ENCODE peak calls at places on chromosomes 7 and 10, in five cellular contexts. M is H9, B is WTC11, T is Calu3, Y is AG10803. A is an unnamed sample.

GRCh38 chr10:71964669-71965515 is 697 bp downstream of the CHST3 start:
- DNase-seq in T (peak), Y (peak), M (peak), B (peak), A (no peak)

GRCh38 chr10:46514431-46514861 is 42.0 kb downstream of the GPRIN2 start:
- DNase-seq in T (no peak), M (peak), B (peak), Y (no peak), A (no peak)

GRCh38 chr10:3948843-3949242 is 163.8 kb upstream of the KLF6 start:
- DNase-seq in Y (no peak), M (no peak), T (no peak), B (no peak), A (no peak)

GRCh38 chr7:55396386-55396785 is 31.2 kb downstream of the LANCL2 start:
- DNase-seq in B (no peak), M (no peak), T (no peak), Y (no peak), A (no peak)

GRCh38 chr10:99438890-99439289 is 8.5 kb upstream of the GOT1 start:
- DNase-seq in T (no peak), Y (no peak), M (no peak), B (no peak), A (no peak)

GRCh38 chr7:130152270-130153141 is 52.7 kb downstream of the TMEM209 start:
- DNase-seq in T (no peak), B (no peak), M (no peak), Y (peak), A (no peak)

GRCh38 chr10:94225589-94225988 is 137.2 kb downstream of the NOC3L start:
- DNase-seq in T (no peak), B (peak), M (no peak), Y (peak), A (no peak)

GRCh38 chr10:58023341-58024073 is 244.2 kb downstream of the IPMK start:
- DNase-seq in Y (peak), T (peak), M (no peak), B (no peak), A (no peak)

DNA sequence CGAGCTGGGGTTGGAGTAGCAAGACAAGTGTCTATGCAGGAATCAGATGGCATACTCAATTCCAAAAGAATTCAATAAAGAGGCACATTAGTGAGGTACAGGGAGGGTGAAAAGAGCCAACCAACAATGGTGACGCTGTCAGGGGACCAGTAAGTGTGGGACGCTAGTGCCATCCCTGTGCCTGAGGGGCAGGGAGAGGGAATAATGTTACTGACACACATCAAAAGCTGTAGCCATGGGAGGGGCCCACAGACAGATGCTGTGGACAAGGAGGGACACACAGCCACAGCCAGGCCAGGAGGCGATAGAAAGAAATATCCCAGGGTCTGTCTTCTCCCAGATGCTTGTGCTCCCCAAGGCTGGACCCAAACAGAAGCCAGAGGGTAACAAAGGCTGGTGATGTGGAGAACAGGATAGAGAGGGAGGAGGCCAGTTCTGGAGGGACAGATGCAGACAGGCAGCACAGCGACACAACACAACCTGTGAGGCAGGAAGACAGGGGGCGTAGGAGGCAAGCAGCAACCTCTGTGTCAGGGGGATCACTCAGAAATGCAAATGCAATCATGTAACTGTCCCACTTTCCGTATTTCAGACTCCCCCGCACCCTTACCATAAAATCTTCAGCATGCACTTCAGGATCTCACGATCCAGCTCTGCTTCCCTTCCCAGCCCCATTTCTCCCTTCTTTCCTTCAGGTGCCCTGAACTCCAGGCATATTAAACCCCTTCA is 240.5 kb upstream of the FZD8 start:
- DNase-seq in Y (no peak), B (peak), M (peak), T (no peak), A (no peak)
- TF ChIP-seq CTCF in Y (no peak), B (no peak), M (peak), T (no peak), A (no peak)

DNA sequence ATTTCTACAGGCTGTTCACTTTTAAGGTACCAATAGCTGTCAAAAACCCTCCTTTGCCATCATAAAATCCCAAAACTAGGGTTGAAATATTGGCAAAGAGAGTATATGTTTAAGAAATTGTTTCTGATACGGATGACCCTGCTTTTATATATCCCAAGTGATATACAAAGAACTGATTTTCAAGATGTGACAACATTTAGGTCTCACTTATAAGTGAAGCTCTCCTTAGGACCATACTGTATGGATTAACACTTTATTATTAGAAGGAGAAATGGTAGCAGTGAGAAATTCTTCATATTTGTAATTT is 11.0 kb upstream of the CRPPA start:
- DNase-seq in M (no peak), Y (no peak), T (no peak), B (no peak), A (no peak)
- TF ChIP-seq CTCF in M (no peak), Y (no peak), T (no peak), B (no peak), A (no peak)

GRCh38 chr10:113993489-113993932 is 50.2 kb upstream of the ADRB1 start:
- DNase-seq in M (no peak), Y (peak), T (no peak), B (no peak), A (no peak)
- TF ChIP-seq CTCF in M (no peak), Y (peak), T (no peak), B (no peak), A (no peak)

GRCh38 chr10:109889867-109890266 is 33.4 kb downstream of the XPNPEP1 start:
- DNase-seq in T (no peak), B (no peak), Y (peak), M (peak), A (no peak)
- TF ChIP-seq CTCF in T (no peak), B (no peak), Y (no peak), M (no peak), A (no peak)

GRCh38 chr10:97612386-97612785 is 20.9 kb downstream of the MORN4 start:
- DNase-seq in Y (peak), B (no peak), M (peak), T (peak), A (no peak)
- TF ChIP-seq CTCF in Y (peak), B (no peak), M (peak), T (no peak), A (peak)

DNA sequence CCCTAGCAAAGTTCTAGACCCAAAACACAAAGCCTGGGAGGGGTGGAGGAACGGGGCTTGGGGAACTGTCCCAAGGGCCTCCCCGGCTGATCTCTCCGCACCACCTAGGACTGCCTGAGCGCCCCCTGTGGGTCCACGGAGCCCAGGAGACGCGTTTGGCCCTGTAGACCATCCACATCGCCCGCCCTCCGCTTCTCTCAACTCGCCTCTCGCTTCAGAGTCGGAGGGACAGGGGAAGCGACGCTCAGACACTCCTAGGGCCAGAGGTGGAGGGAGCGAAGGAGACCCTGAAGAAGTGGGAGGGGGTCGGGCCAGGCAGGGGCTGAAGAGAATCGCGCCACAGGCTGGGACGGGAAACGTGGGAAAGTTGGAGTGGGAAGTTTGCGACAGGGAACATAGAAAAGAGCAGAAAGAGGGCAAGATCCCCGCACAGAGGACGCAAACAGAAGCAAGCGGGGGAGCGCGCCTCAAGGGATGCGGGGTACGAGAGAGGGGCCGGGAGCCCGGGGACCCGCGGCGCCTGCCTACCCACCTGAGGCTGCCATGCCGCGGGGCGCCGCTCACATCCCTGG is 378 bp downstream of the PIK3AP1 start:
- DNase-seq in T (peak), M (peak), B (peak), Y (peak), A (peak)
- TF ChIP-seq CTCF in T (peak), M (peak), B (no peak), Y (peak), A (peak)

DNA sequence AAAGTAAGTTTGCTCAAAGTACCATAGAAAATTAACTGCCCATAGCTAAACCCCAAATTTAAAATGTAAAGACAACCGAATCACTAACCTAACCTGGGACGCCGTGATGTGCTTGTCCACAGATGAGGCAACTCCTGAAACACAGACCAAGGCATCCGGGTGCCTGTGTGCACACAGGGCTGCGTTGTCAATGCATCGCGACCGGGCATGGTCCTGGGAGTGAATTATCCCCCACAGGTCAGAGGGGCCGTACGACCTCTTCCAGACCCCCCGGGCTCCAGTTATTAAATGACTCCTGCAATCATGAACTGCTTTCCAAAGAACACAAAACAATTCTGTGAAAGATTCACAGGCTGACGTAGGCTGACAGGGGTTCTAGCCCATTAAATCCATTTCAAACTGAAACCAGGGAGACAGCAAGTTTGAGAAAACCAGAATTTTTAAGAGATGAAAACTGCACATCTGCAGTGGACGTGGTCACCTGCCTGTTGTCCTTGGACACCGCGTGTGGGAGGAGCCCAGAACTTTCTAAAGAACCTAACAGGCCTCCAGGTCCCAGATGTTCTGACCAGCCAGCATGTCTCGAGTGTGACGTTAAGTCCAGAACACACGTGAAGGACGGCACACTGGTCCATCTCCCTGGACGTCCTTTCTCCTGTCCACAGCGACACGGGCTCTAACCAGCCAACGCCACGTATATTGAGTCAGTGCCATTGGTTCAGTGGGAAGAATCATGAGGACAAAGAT is 297.8 kb downstream of the DNAJB6 start:
- DNase-seq in T (no peak), M (peak), Y (no peak), B (no peak), A (no peak)
- TF ChIP-seq CTCF in T (no peak), M (no peak), Y (no peak), B (no peak), A (no peak)

GRCh38 chr10:119006451-119007210 is 22.9 kb upstream of the NANOS1 start:
- DNase-seq in Y (peak), B (no peak), T (peak), M (no peak), A (no peak)
- TF ChIP-seq CTCF in Y (peak), B (no peak), T (no peak), M (no peak), A (no peak)

A was measured in neural crest cell.